ENCODE peak calls at places on chromosomes 4 and X, in ten cellular contexts. D is type B pancreatic cell; P is H1; T is NAMALWA; C is osteoblast; X is amniotic epithelial cell; Y is ovary; O is stimulated activated CD8-positive, alpha-beta memory T cell treated with anti-CD3 and anti-CD28 coated beads, Interleukin-2, amount 100 ng/mL, for 1 hour; B is C1 segment of cervical spinal cord; I is mucosa of gallbladder. K is an unnamed sample.

GRCh38 chr4:3413675-3414420 is 27.9 kb upstream of the HGFAC start:
- DNase-seq in D (peak), P (no peak), T (no peak), C (peak), X (no peak), Y (no peak), O (no peak), B (no peak), I (no peak), K (no peak)

GRCh38 chrX:29869837-29870236 is 345.5 kb upstream of the MAGEB2 start:
- DNase-seq in D (no peak), P (no peak), T (no peak), C (no peak), X (no peak), Y (no peak), O (no peak), B (no peak), I (no peak), K (no peak)

GRCh38 chr4:144189121-144189520 is 48.6 kb upstream of the GYPA start:
- DNase-seq in D (no peak), P (no peak), T (no peak), C (no peak), X (no peak), Y (no peak), O (no peak), B (no peak), I (no peak), K (no peak)

GRCh38 chrX:53357799-53358530 is 64.5 kb downstream of the SMC1A start:
- DNase-seq in D (no peak), P (no peak), T (no peak), C (peak), X (peak), Y (no peak), O (no peak), B (no peak), I (no peak), K (no peak)

GRCh38 chr4:155530290-155530689 is 136.4 kb upstream of the GUCY1A1 start:
- DNase-seq in D (no peak), P (no peak), T (no peak), C (no peak), X (no peak), Y (no peak), O (no peak), B (no peak), I (no peak), K (no peak)

GRCh38 chrX:9566150-9566621 is 101.3 kb downstream of the TBL1X start:
- DNase-seq in D (no peak), P (no peak), T (no peak), C (peak), X (peak), Y (peak), O (no peak), B (no peak), I (peak), K (peak)

GRCh38 chr4:35511851-35512250 is 732.5 kb downstream of the ARAP2 start:
- DNase-seq in D (no peak), P (no peak), T (no peak), C (no peak), X (no peak), Y (no peak), O (no peak), B (no peak), I (no peak), K (no peak)

GRCh38 chr4:25908491-25908901 is 5.5 kb upstream of the SMIM20 start:
- DNase-seq in D (no peak), P (no peak), T (no peak), C (peak), X (peak), Y (no peak), O (no peak), B (no peak), I (no peak), K (peak)

GRCh38 chrX:35842657-35843056 is 44.5 kb downstream of the MAGEB16 start:
- DNase-seq in D (no peak), P (no peak), T (no peak), C (no peak), X (no peak), Y (no peak), O (no peak), B (no peak), I (no peak), K (no peak)

K was measured in GM03348.